ENCODE peak calls at places on chromosomes 1 and 21, in five cellular contexts. M, F, J, V and O are unnamed samples.

GRCh38 chr1:174692313-174692712 is 244.5 kb downstream of the GPR52 start:
- DNase-seq in M (no peak), V (no peak), F (no peak), J (peak; percentile 17), O (peak; percentile 32)

GRCh38 chr1:183096351-183096750 is 73.1 kb downstream of the LAMC1 start:
- DNase-seq in J (no peak), V (no peak), M (no peak), F (no peak), O (no peak)

GRCh38 chr1:48572632-48573258 is 100.7 kb upstream of the SPATA6 start:
- DNase-seq in F (peak; percentile 35), V (no peak), J (peak; percentile 28), M (no peak), O (peak; percentile 41)

GRCh38 chr1:25486602-25487001 is 55.9 kb downstream of the MACO1 start:
- DNase-seq in F (no peak), V (no peak), M (no peak), J (no peak), O (peak; percentile 32)

GRCh38 chr1:119081705-119082104 is 58.7 kb downstream of the WARS2 start:
- DNase-seq in M (no peak), J (no peak), V (no peak), F (no peak), O (peak; percentile 14)

GRCh38 chr1:44217809-44218410 is 4.6 kb downstream of the DMAP1 start:
- DNase-seq in J (peak; percentile 36), F (peak; percentile 45), V (peak; percentile 66), M (peak; percentile 60), O (no peak)

GRCh38 chr1:173020138-173020742 is 30.5 kb downstream of the TNFSF18 start:
- DNase-seq in M (no peak), F (no peak), V (no peak), J (no peak), O (no peak)

GRCh38 chr1:16026723-16027484 is 5.1 kb downstream of the CLCNKA start:
- DNase-seq in J (no peak), M (peak; percentile 21), V (peak; percentile 30), F (no peak), O (no peak)

GRCh38 chr1:203379831-203380230 is 28.9 kb upstream of the FMOD start:
- DNase-seq in M (no peak), J (no peak), V (no peak), F (no peak), O (no peak)

GRCh38 chr1:180762796-180763195 is 131.0 kb downstream of the XPR1 start:
- DNase-seq in F (no peak), V (no peak), J (no peak), M (no peak), O (no peak)

GRCh38 chr21:44535963-44536362 is 4.0 kb downstream of the KRTAP10-1 start:
- DNase-seq in M (no peak), F (no peak), J (no peak), V (no peak), O (no peak)

GRCh38 chr1:239221656-239222055 is 164.7 kb upstream of the CHRM3 start:
- DNase-seq in F (no peak), V (no peak), J (no peak), M (no peak), O (no peak)

GRCh38 chr21:34047835-34048234 is 25.5 kb upstream of the MRPS6 start:
- DNase-seq in J (no peak), F (no peak), V (no peak), M (no peak), O (no peak)

GRCh38 chr1:111214884-111215283 is 12.6 kb upstream of the CHI3L2 start:
- DNase-seq in J (no peak), F (no peak), M (no peak), V (no peak), O (no peak)

GRCh38 chr1:203663294-203663693 is 36.7 kb downstream of the ATP2B4 start:
- DNase-seq in F (no peak), M (no peak), J (peak; percentile 87), V (no peak), O (peak; percentile 99)

GRCh38 chr1:1307261-1307907 is 346 bp downstream of the ACAP3 start:
- DNase-seq in M (no peak), V (no peak), F (no peak), J (no peak), O (no peak)

GRCh38 chr1:201695607-201696006 is 133.3 kb upstream of the IPO9 start:
- DNase-seq in V (no peak), M (no peak), J (no peak), F (no peak), O (no peak)

GRCh38 chr1:28272215-28272852 is 13.0 kb downstream of the SESN2 start:
- DNase-seq in M (no peak), F (no peak), V (no peak), J (no peak), O (no peak)

GRCh38 chr1:33137800-33138199 is 44.0 kb downstream of the TRIM62 start:
- DNase-seq in F (no peak), J (no peak), M (peak; percentile 13), V (peak; percentile 9), O (no peak)

GRCh38 chr1:107622975-107623374 is 342.0 kb downstream of the VAV3 start:
- DNase-seq in V (no peak), F (no peak), J (no peak), M (no peak), O (peak; percentile 12)

GRCh38 chr1:21829294-21829693 is 17.2 kb downstream of the LDLRAD2 start:
- DNase-seq in F (no peak), V (no peak), M (no peak), J (no peak), O (no peak)

GRCh38 chr1:54301494-54301893 is 101.5 kb downstream of the MRPL37 start:
- DNase-seq in F (no peak), J (no peak), M (no peak), V (no peak), O (no peak)

GRCh38 chr1:54028306-54029251 is 10.6 kb upstream of the LDLRAD1 start:
- DNase-seq in J (no peak), V (no peak), M (no peak), F (no peak), O (peak; percentile 23)

GRCh38 chr1:202164271-202165037 is 4.1 kb upstream of the PTPN7 start:
- DNase-seq in M (peak; percentile 70), J (no peak), V (peak; percentile 60), F (no peak), O (no peak)

GRCh38 chr1:185263292-185263691 is 53.8 kb downstream of the IVNS1ABP start:
- DNase-seq in M (no peak), J (no peak), V (no peak), F (no peak), O (no peak)

GRCh38 chr1:202825748-202826147 is 15.0 kb downstream of the PCAT6 start:
- DNase-seq in M (no peak), V (no peak), F (no peak), J (no peak), O (no peak)

GRCh38 chr21:30719401-30719800 is 824 bp upstream of the KRTAP21-3 start:
- DNase-seq in J (no peak), M (no peak), V (no peak), F (no peak), O (no peak)